ENCODE peak calls at places on chromosomes 16 and 17, in eight cellular contexts. J, X, K, Y, N, H, E and V are unnamed samples.

GRCh38 chr16:65481956-65482355 is 360.1 kb upstream of the CDH11 start:
- DNase-seq in N (no peak), Y (no peak), X (no peak), E (no peak), J (no peak), H (peak), K (no peak), V (no peak)

GRCh38 chr16:13110124-13110796 is 208.9 kb downstream of the SHISA9 start:
- DNase-seq in E (no peak), K (no peak), Y (no peak), H (peak), N (peak), X (peak), J (peak), V (peak)

GRCh38 chr17:50102164-50102991 is 7.2 kb downstream of the PDK2 start:
- DNase-seq in K (no peak), X (peak), E (no peak), H (no peak), J (no peak), N (no peak), Y (peak), V (no peak)

GRCh38 chr17:75288784-75289121 is 480 bp downstream of the SLC25A19 start:
- DNase-seq in K (no peak), H (peak), X (no peak), N (peak), Y (no peak), J (no peak), E (peak), V (peak)

GRCh38 chr16:85309656-85310587 is 197.7 kb upstream of the CIBAR2 start:
- DNase-seq in X (no peak), J (no peak), H (no peak), N (peak), E (peak), Y (no peak), K (no peak), V (peak)

GRCh38 chr17:58757162-58757613 is 1.5 kb downstream of the PPM1E start:
- DNase-seq in H (no peak), E (peak), X (no peak), Y (no peak), K (no peak), N (no peak), J (no peak), V (no peak)

GRCh38 chr17:49963277-49963625 is 5.7 kb upstream of the DLX4 start:
- DNase-seq in K (no peak), X (no peak), J (no peak), N (no peak), Y (no peak), H (no peak), E (no peak), V (peak)

GRCh38 chr16:20944861-20945390 is 44.4 kb downstream of the LYRM1 start:
- DNase-seq in Y (no peak), J (no peak), N (peak), K (no peak), E (no peak), X (no peak), H (no peak), V (no peak)

GRCh38 chr16:1564325-1564724 is 30.9 kb downstream of the TMEM204 start:
- DNase-seq in N (no peak), H (no peak), E (peak), Y (no peak), J (no peak), K (no peak), X (no peak), V (no peak)
- TF ChIP-seq CTCF in N (no peak), H (no peak), E (peak), Y (no peak), J (peak), K (no peak), X (no peak), V (no peak)

DNA sequence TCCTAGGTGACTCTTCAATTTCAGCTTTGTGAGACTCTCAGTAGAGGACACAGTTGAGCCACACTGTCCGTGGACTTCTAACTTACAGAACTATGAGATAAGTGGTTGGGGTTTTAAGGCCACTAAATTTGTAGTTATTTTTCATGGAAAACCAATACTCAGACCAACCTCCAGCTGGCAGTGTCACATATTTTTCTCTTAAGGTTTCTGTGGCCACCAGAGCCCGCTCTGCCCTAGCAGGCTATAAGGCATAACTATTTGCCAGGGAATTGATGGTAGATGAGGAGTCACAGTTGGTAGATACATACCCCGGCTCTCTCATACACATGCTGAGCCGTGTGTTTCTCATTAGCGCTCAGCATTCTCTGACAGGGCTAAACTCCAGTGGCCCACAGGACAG is 336.8 kb upstream of the MON1B start:
- DNase-seq in N (peak), Y (no peak), X (peak), J (no peak), K (no peak), H (no peak), E (no peak), V (no peak)
- TF ChIP-seq CTCF in N (peak), Y (no peak), X (peak), J (peak), K (no peak), H (no peak), E (no peak), V (peak)

GRCh38 chr16:30903002-30903401 is 6.6 kb downstream of the CTF1 start:
- DNase-seq in E (no peak), H (no peak), K (no peak), N (no peak), Y (no peak), X (no peak), J (no peak), V (no peak)

GRCh38 chr16:30903596-30903995 is 7.2 kb downstream of the CTF1 start:
- DNase-seq in H (no peak), J (peak), Y (no peak), K (no peak), X (no peak), E (no peak), N (no peak), V (no peak)

GRCh38 chr16:30901201-30902069 is 5.0 kb downstream of the CTF1 start:
- DNase-seq in J (no peak), X (no peak), E (peak), N (no peak), H (no peak), K (no peak), Y (no peak), V (no peak)

GRCh38 chr16:30900588-30900987 is 4.2 kb downstream of the CTF1 start:
- DNase-seq in Y (no peak), K (no peak), J (no peak), X (no peak), E (no peak), H (no peak), N (no peak), V (no peak)

GRCh38 chr16:30902070-30902972 is 5.9 kb downstream of the CTF1 start:
- DNase-seq in E (peak), N (peak), H (peak), Y (peak), K (peak), X (peak), J (peak), V (peak)
- TF ChIP-seq CTCF in E (no peak), N (peak), H (peak), Y (no peak), K (no peak), X (peak), J (peak), V (no peak)

DNA sequence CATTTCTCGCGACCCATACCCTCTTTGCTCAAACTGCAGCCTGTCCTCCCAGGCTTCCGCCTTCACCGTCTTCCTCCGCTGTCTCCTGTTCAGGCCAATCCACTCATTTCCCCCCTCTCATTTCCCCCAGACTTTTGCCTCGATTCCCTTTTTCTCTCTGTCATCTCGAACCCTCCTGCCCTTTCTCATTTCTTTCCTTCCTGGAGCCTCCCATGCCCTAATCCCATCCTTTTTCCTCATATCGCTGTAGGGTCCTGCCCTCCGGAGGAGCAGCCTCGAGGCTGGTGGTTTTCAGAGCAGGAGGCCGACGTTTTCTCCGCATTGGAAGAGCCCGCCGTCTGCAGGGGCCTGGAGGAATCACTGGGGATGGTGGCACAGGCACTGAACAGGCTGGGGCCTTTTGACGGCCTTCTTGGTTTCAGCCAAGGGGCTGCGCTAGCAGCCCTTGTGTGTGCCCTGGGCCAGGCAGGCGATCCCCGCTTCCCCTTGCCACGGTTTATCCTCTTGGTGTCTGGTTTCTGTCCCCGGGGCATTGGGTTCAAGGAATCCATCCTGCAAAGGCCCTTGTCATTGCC is 620 bp downstream of the OVCA2 start:
- DNase-seq in N (peak), J (no peak), X (no peak), E (no peak), Y (no peak), H (no peak), K (no peak), V (peak)
- TF ChIP-seq CTCF in N (no peak), J (peak), X (no peak), E (no peak), Y (no peak), H (no peak), K (no peak), V (peak)

GRCh38 chr17:63790057-63790456 is 16.1 kb downstream of the DDX42 start:
- DNase-seq in N (no peak), H (no peak), J (no peak), X (no peak), Y (no peak), K (no peak), E (no peak), V (no peak)

GRCh38 chr17:63786961-63787711 is 13.2 kb downstream of the DDX42 start:
- DNase-seq in K (no peak), N (peak), J (no peak), X (no peak), E (no peak), Y (no peak), H (peak), V (no peak)

DNA sequence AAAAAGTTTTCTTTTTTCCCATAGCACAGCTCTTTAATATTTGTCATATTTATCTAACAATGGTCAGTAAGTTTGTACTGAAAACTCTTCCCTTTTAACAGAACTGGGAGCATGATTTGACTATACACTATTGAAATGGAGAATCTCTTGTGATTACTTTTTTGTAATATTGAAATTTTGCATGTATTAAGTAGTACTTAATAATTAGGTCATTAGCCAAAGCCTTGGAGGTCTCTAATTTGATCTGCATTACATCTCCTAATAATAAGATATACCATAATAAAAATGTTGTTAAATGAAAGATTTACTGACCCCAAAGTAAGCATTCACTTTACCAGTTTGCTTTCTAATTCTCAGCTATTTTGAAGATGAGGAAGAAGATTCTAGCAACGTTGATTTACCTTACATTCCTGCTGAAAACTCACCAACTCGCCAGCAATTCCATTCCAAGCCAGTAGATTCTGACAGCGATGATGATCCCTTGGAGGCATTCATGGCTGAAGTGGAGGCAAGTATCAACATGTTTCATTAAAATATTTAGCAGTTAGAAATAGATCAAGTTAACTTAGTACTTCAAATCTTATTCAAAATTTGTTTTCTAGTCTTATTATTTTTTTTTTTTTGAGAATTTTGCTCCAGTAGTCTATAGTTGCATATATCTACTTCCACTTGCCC is 18.2 kb downstream of the DDX42 start:
- DNase-seq in J (no peak), X (no peak), Y (no peak), E (no peak), N (no peak), H (peak), K (no peak), V (no peak)
- TF ChIP-seq CTCF in J (no peak), X (no peak), Y (no peak), E (no peak), N (no peak), H (no peak), K (no peak), V (no peak)

GRCh38 chr16:69937465-69937951 is 13.6 kb upstream of the CLEC18A start:
- DNase-seq in H (no peak), X (no peak), K (no peak), N (no peak), J (no peak), Y (no peak), E (no peak), V (peak)
- TF ChIP-seq CTCF in H (no peak), X (no peak), K (no peak), N (peak), J (peak), Y (no peak), E (no peak), V (peak)

GRCh38 chr17:66192378-66192687 is 400 bp upstream of the CEP112 start:
- DNase-seq in J (peak), N (no peak), Y (no peak), X (no peak), K (no peak), E (no peak), H (no peak), V (no peak)

GRCh38 chr17:66187718-66188117 is 4.2 kb downstream of the CEP112 start:
- DNase-seq in J (no peak), N (no peak), E (no peak), X (no peak), K (no peak), H (no peak), Y (no peak), V (no peak)

GRCh38 chr17:66185842-66186241 is 6.1 kb downstream of the CEP112 start:
- DNase-seq in E (no peak), H (no peak), J (no peak), Y (no peak), X (no peak), N (no peak), K (no peak), V (peak)

GRCh38 chr17:66190738-66191606 is 961 bp downstream of the CEP112 start:
- DNase-seq in Y (no peak), J (peak), E (no peak), N (no peak), H (no peak), K (no peak), X (no peak), V (peak)

GRCh38 chr17:66191607-66192377 is at the start of gene CEP112:
- DNase-seq in N (peak), K (peak), X (peak), E (peak), J (peak), Y (peak), H (peak), V (peak)
- TF ChIP-seq CTCF in N (peak), K (no peak), X (peak), E (no peak), J (no peak), Y (no peak), H (no peak), V (no peak)